ENCODE peak calls at places on chromosome 10, in nine cellular contexts. B is activated T-cell treated with anti-CD3 and anti-CD28 coated beads, Interleukin-2, amount 50 U/mL, for 1 hour; W is stimulated activated naive CD4-positive, alpha-beta T cell; A is foreskin keratinocyte; C is heart left ventricle; Q is left ventricle myocardium superior; S is HTR-8/SVneo; D is lower leg skin; F is Calu3. G is an unnamed sample.

GRCh38 chr10:102267748-102268147 is 22.4 kb downstream of the GBF1 start:
- DNase-seq in C (no peak), Q (no peak), F (no peak), S (no peak), W (no peak), B (no peak), A (no peak), D (no peak), G (no peak)

GRCh38 chr10:75978213-75978612 is 546.8 kb downstream of the LRMDA start:
- DNase-seq in S (no peak), W (no peak), C (no peak), D (no peak), Q (no peak), A (no peak), B (no peak), F (no peak), G (no peak)

GRCh38 chr10:117424171-117424570 is 48.9 kb upstream of the PDZD8 start:
- DNase-seq in F (no peak), D (no peak), S (no peak), A (no peak), Q (no peak), B (no peak), W (no peak), C (no peak), G (no peak)

GRCh38 chr10:6737758-6738463 is 157.8 kb upstream of the PRKCQ start:
- DNase-seq in D (no peak), Q (no peak), B (no peak), A (peak), C (no peak), W (no peak), S (peak), F (peak), G (no peak)

GRCh38 chr10:125822878-125823662 is at the start of the genes BCCIP and UROS:
- DNase-seq in S (peak), D (peak), C (peak), B (peak), F (peak), Q (peak), A (peak), W (peak), G (peak)

GRCh38 chr10:1358860-1359598 is 302.8 kb downstream of the WDR37 start:
- DNase-seq in D (no peak), B (no peak), S (no peak), A (peak), C (no peak), F (no peak), Q (no peak), W (no peak), G (no peak)

GRCh38 chr10:44803820-44804219 is 107.3 kb upstream of the TMEM72 start:
- DNase-seq in D (no peak), C (no peak), S (no peak), F (no peak), B (no peak), Q (no peak), W (no peak), A (no peak), G (no peak)

GRCh38 chr10:133141963-133142350 is 18.1 kb upstream of the KNDC1 start:
- DNase-seq in A (no peak), W (no peak), S (no peak), Q (peak), D (no peak), B (peak), C (peak), F (no peak), G (no peak)

GRCh38 chr10:87976101-87976743 is 112.8 kb downstream of the PTEN start:
- DNase-seq in A (no peak), Q (no peak), C (no peak), W (no peak), F (no peak), D (no peak), B (no peak), S (no peak), G (no peak)

GRCh38 chr10:119256030-119256429 is 48.7 kb downstream of the GRK5 start:
- DNase-seq in B (no peak), F (no peak), Q (no peak), W (no peak), D (no peak), A (no peak), S (no peak), C (no peak), G (no peak)

GRCh38 chr10:659710-660141 is 29.7 kb downstream of the DIP2C start:
- DNase-seq in F (no peak), S (no peak), Q (no peak), D (no peak), A (no peak), B (no peak), C (no peak), W (no peak), G (no peak)

GRCh38 chr10:20912969-20913368 is 15.9 kb upstream of the NEBL start:
- DNase-seq in B (no peak), S (no peak), D (no peak), Q (no peak), A (no peak), F (no peak), W (no peak), C (no peak), G (no peak)

GRCh38 chr10:4653160-4653559 is 172.8 kb upstream of the AKR1E2 start:
- DNase-seq in C (no peak), W (no peak), B (no peak), Q (no peak), F (no peak), D (no peak), A (no peak), S (no peak), G (no peak)

GRCh38 chr10:125002423-125003145 is 60.7 kb downstream of the ZRANB1 start:
- DNase-seq in F (no peak), S (no peak), B (no peak), W (no peak), A (no peak), Q (no peak), D (peak), C (peak), G (no peak)

GRCh38 chr10:47294057-47294456 is 5.9 kb upstream of the GDF10 start:
- DNase-seq in W (no peak), S (no peak), D (peak), B (no peak), C (no peak), Q (no peak), F (no peak), A (no peak), G (no peak)

GRCh38 chr10:97796651-97797050 is 24.9 kb upstream of the SFRP5 start:
- DNase-seq in C (no peak), S (no peak), A (no peak), B (no peak), Q (no peak), F (no peak), D (no peak), W (peak), G (no peak)

GRCh38 chr10:110993024-110993693 is 73.8 kb downstream of the SHOC2 start:
- DNase-seq in A (peak), B (no peak), W (peak), C (no peak), F (no peak), Q (no peak), D (no peak), S (peak), G (no peak)

GRCh38 chr10:33178026-33178755 is 156.3 kb downstream of the NRP1 start:
- DNase-seq in F (no peak), D (no peak), S (no peak), C (no peak), Q (no peak), W (no peak), B (no peak), A (no peak), G (no peak)

GRCh38 chr10:56537984-56538383 is 176.9 kb upstream of the ZWINT start:
- DNase-seq in F (peak), B (no peak), D (no peak), W (no peak), C (no peak), A (peak), S (peak), Q (no peak), G (no peak)

GRCh38 chr10:33046792-33047191 is 88.8 kb upstream of the ITGB1 start:
- DNase-seq in S (no peak), F (no peak), W (no peak), Q (no peak), B (no peak), C (no peak), D (no peak), A (no peak), G (no peak)

GRCh38 chr10:3631709-3632330 is 153.2 kb downstream of the KLF6 start:
- DNase-seq in Q (no peak), D (no peak), B (no peak), F (no peak), S (no peak), C (no peak), W (no peak), A (no peak), G (no peak)

GRCh38 chr10:30125484-30125883 is 66.1 kb upstream of the JCAD start:
- DNase-seq in S (no peak), F (no peak), W (no peak), Q (no peak), A (no peak), D (peak), C (no peak), B (no peak), G (no peak)

GRCh38 chr10:131657318-131657984 is 243.4 kb upstream of the PPP2R2D start:
- DNase-seq in D (peak), C (no peak), Q (no peak), S (no peak), B (no peak), F (no peak), W (no peak), A (no peak), G (no peak)

GRCh38 chr10:110918633-110919348 is at the start of gene BBIP1:
- DNase-seq in A (peak), B (peak), D (no peak), S (peak), Q (peak), C (no peak), F (no peak), W (peak), G (peak)

GRCh38 chr10:66513504-66513903 is 412.3 kb upstream of the LRRTM3 start:
- DNase-seq in D (no peak), B (no peak), S (no peak), C (no peak), F (no peak), A (no peak), W (no peak), Q (no peak), G (no peak)

GRCh38 chr10:48458662-48459048 is 146.2 kb downstream of the ARHGAP22 start:
- DNase-seq in B (peak), C (no peak), S (no peak), Q (no peak), D (peak), W (no peak), A (no peak), F (no peak), G (no peak)

G was measured in substantia nigra.